ENCODE peak calls at places on chromosomes 3 and 15, in ten cellular contexts. R is tibial nerve; A is body of pancreas; F is upper lobe of right lung; S is right cardiac atrium; C is fibroblast of lung; N is CD8-positive, alpha-beta T cell; P is PC-9; B is mesenchymal stem cell; Y is breast epithelium. Q is an unnamed sample.

GRCh38 chr15:74179101-74179841 is 5.8 kb downstream of the ISLR start:
- DNase-seq in R (peak; percentile 63), A (peak; percentile 27), F (peak; percentile 69), S (peak; percentile 93), C (peak; percentile 86), N (no peak), P (peak; percentile 94), B (peak; percentile 84), Y (peak; percentile 71), Q (no peak)

GRCh38 chr15:48332642-48333034 is 1.4 kb downstream of the DUT start:
- DNase-seq in R (no peak), A (no peak), F (no peak), S (no peak), C (no peak), N (no peak), P (no peak), B (no peak), Y (no peak), Q (no peak)

GRCh38 chr3:17081520-17081919 is 196.8 kb downstream of the PLCL2 start:
- DNase-seq in R (no peak), A (no peak), F (no peak), S (no peak), C (no peak), N (no peak), P (no peak), B (no peak), Y (no peak), Q (no peak)

GRCh38 chr3:100170492-100170891 is 56.2 kb upstream of the FILIP1L start:
- DNase-seq in R (no peak), A (no peak), F (no peak), S (no peak), C (no peak), N (no peak), P (no peak), B (no peak), Y (no peak), Q (no peak)

GRCh38 chr3:33798113-33798417 is 365 bp upstream of the PDCD6IP start:
- DNase-seq in R (no peak), A (no peak), F (no peak), S (no peak), C (no peak), N (no peak), P (no peak), B (no peak), Y (no peak), Q (no peak)

GRCh38 chr3:178508443-178508825 is 27.8 kb upstream of the KCNMB2 start:
- DNase-seq in R (no peak), A (no peak), F (no peak), S (no peak), C (no peak), N (no peak), P (no peak), B (no peak), Y (no peak), Q (no peak)

GRCh38 chr3:32453346-32453745 is 49.3 kb downstream of the CMTM6 start:
- DNase-seq in R (no peak), A (no peak), F (no peak), S (no peak), C (peak; percentile 84), N (no peak), P (no peak), B (peak; percentile 79), Y (no peak), Q (no peak)

GRCh38 chr3:150790621-150791020 is 27.7 kb upstream of the SIAH2 start:
- DNase-seq in R (no peak), A (no peak), F (no peak), S (no peak), C (peak; percentile 14), N (no peak), P (no peak), B (peak; percentile 16), Y (no peak), Q (no peak)

GRCh38 chr3:124033360-124034015 is 41.6 kb upstream of the ROPN1 start:
- DNase-seq in R (no peak), A (peak; percentile 18), F (peak; percentile 66), S (peak; percentile 63), C (peak; percentile 5), N (no peak), P (no peak), B (peak; percentile 1), Y (no peak), Q (no peak)

GRCh38 chr3:46228259-46229222 is 13.7 kb upstream of the CCR3 start:
- DNase-seq in R (no peak), A (no peak), F (no peak), S (no peak), C (peak; percentile 79), N (no peak), P (peak; percentile 42), B (peak; percentile 18), Y (no peak), Q (no peak)

GRCh38 chr3:52173101-52173500 is 18.9 kb upstream of the POC1A start:
- DNase-seq in R (no peak), A (no peak), F (no peak), S (no peak), C (no peak), N (no peak), P (no peak), B (no peak), Y (no peak), Q (no peak)

GRCh38 chr3:9062570-9062969 is 99.3 kb upstream of the RAD18 start:
- DNase-seq in R (no peak), A (no peak), F (no peak), S (no peak), C (no peak), N (no peak), P (no peak), B (no peak), Y (no peak), Q (no peak)

GRCh38 chr3:138935864-138936762 is 10.8 kb downstream of the FOXL2 start:
- DNase-seq in R (peak; percentile 46), A (peak; percentile 84), F (peak; percentile 88), S (peak; percentile 93), C (peak; percentile 50), N (peak; percentile 51), P (peak; percentile 81), B (peak; percentile 49), Y (peak; percentile 47), Q (peak; percentile 48)

GRCh38 chr3:129360705-129361460 is 67.6 kb downstream of the EFCAB12 start:
- DNase-seq in R (no peak), A (no peak), F (no peak), S (no peak), C (no peak), N (no peak), P (no peak), B (no peak), Y (no peak), Q (no peak)

GRCh38 chr3:152447509-152447908 is 178.8 kb downstream of the MBNL1 start:
- DNase-seq in R (no peak), A (no peak), F (no peak), S (no peak), C (no peak), N (no peak), P (no peak), B (no peak), Y (no peak), Q (peak; percentile 19)

GRCh38 chr3:152444029-152444641 is 175.4 kb downstream of the MBNL1 start:
- DNase-seq in R (no peak), A (no peak), F (no peak), S (no peak), C (peak; percentile 85), N (no peak), P (no peak), B (peak; percentile 75), Y (no peak), Q (no peak)

GRCh38 chr3:152445227-152445626 is 176.5 kb downstream of the MBNL1 start:
- DNase-seq in R (no peak), A (no peak), F (no peak), S (no peak), C (no peak), N (no peak), P (no peak), B (no peak), Y (no peak), Q (no peak)

GRCh38 chr3:152448091-152448490 is 179.4 kb downstream of the MBNL1 start:
- DNase-seq in R (no peak), A (no peak), F (no peak), S (no peak), C (no peak), N (no peak), P (no peak), B (no peak), Y (no peak), Q (no peak)

DNA sequence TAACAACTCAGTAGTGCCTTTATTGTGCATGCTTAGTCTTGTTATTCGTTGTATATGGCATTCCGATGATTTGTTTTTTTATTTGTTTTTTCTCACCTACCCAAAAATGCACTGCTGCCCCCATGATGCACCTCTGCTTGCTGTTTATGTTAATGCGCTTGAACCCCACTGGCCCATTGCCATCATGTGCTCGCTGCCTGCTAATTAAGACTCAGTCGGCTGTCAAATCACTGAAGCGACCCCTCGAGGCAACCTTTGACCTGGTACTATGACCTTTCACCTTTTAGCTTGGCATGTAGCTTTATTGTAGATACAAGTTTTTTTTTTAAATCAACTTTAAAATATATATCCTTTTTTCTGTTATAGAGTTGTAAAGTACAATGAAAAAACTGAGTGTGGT is 177.8 kb downstream of the MBNL1 start:
- DNase-seq in R (no peak), A (no peak), F (no peak), S (peak; percentile 68), C (no peak), N (no peak), P (no peak), B (no peak), Y (no peak), Q (no peak)
- H3K4me1 ChIP-seq in R (no peaks in the 10 kb centered on the region), A (peaks cover 19% of the 10 kb centered on the region), F (peaks cover 47% of the 10 kb centered on the region), S (no peaks in the 10 kb centered on the region), C (peaks cover 6% of the 10 kb centered on the region), N (peaks cover 54% of the 10 kb centered on the region), P (no peaks in the 10 kb centered on the region), B (peaks cover 3% of the 10 kb centered on the region), Y (no peaks in the 10 kb centered on the region), Q (no peaks in the 10 kb centered on the region)

GRCh38 chr3:30646181-30646876 is 39.9 kb downstream of the TGFBR2 start:
- DNase-seq in R (no peak), A (no peak), F (no peak), S (no peak), C (peak; percentile 39), N (no peak), P (no peak), B (peak; percentile 87), Y (no peak), Q (no peak)
- H3K4me1 ChIP-seq in R (no peaks in the 10 kb centered on the region), A (peaks cover 33% of the 10 kb centered on the region), F (peaks cover 90% of the 10 kb centered on the region), S (peaks cover 26% of the 10 kb centered on the region), C (peaks cover 15% of the 10 kb centered on the region), N (peaks cover 99% of the 10 kb centered on the region), P (no peaks in the 10 kb centered on the region), B (peaks cover 3% of the 10 kb centered on the region), Y (no peaks in the 10 kb centered on the region), Q (peaks cover 54% of the 10 kb centered on the region)

GRCh38 chr3:79364784-79365183 is 403.0 kb downstream of the ROBO1 start:
- DNase-seq in R (no peak), A (no peak), F (no peak), S (no peak), C (no peak), N (no peak), P (no peak), B (no peak), Y (no peak), Q (no peak)
- H3K4me1 ChIP-seq in R (no peaks in the 10 kb centered on the region), A (no peaks in the 10 kb centered on the region), F (no peaks in the 10 kb centered on the region), S (no peaks in the 10 kb centered on the region), C (no peaks in the 10 kb centered on the region), N (no peaks in the 10 kb centered on the region), P (no peaks in the 10 kb centered on the region), B (no peaks in the 10 kb centered on the region), Y (no peaks in the 10 kb centered on the region), Q (no peaks in the 10 kb centered on the region)

DNA sequence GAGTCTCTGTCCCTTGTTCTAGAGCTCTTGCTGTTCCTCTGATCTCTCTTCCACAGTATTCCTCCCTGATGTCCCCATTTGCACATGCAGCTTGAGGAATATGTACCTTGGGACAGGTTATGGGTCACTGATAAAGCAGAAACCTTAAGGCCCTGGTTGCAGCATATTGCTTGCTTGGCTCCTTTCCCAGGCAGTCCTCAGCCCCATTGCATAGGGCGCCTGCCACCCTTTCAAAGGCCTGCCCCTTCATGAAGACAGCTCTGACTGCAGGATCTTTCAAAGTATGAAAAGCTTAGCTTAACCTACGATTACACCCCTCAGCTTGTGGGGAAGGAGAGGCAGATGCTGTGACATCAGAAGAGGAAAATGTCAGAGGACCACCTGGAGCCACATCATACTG is 51.7 kb downstream of the WDR76 start:
- DNase-seq in R (no peak), A (no peak), F (no peak), S (no peak), C (no peak), N (no peak), P (no peak), B (no peak), Y (no peak), Q (no peak)
- H3K4me1 ChIP-seq in R (no peaks in the 10 kb centered on the region), A (no peaks in the 10 kb centered on the region), F (no peaks in the 10 kb centered on the region), S (peaks cover 6% of the 10 kb centered on the region), C (no peaks in the 10 kb centered on the region), N (no peaks in the 10 kb centered on the region), P (no peaks in the 10 kb centered on the region), B (peaks cover 2% of the 10 kb centered on the region), Y (no peaks in the 10 kb centered on the region), Q (no peaks in the 10 kb centered on the region)

Q was measured in effector memory CD4-positive, alpha-beta T cell.